ENCODE peak calls at places on chromosomes 2 and 18, in eight cellular contexts. Q, E, V, L, G, Y, T and W are unnamed samples.

GRCh38 chr2:54329482-54330225 is 73.6 kb upstream of the TSPYL6 start:
- DNase-seq in G (no peak), L (no peak), T (no peak), V (no peak), Y (peak), Q (no peak), E (no peak), W (no peak)

GRCh38 chr2:159904565-159905281 is 106.7 kb upstream of the CD302 start:
- DNase-seq in T (peak), G (peak), Y (no peak), L (no peak), Q (no peak), E (peak), V (peak), W (peak)

GRCh38 chr2:223057545-223057944 is 5.6 kb downstream of the KCNE4 start:
- DNase-seq in G (no peak), V (no peak), Q (no peak), L (no peak), E (no peak), Y (no peak), T (no peak), W (no peak)

GRCh38 chr18:7894592-7894991 is 327.5 kb downstream of the PTPRM start:
- DNase-seq in T (no peak), E (no peak), Q (no peak), G (no peak), Y (no peak), V (no peak), L (no peak), W (no peak)

GRCh38 chr2:214361116-214361515 is 49.7 kb upstream of the VWC2L start:
- DNase-seq in Y (no peak), V (no peak), Q (no peak), T (no peak), E (no peak), G (no peak), L (no peak), W (no peak)

GRCh38 chr2:151410485-151410833 is 757 bp downstream of the RIF1 start:
- DNase-seq in E (peak), G (no peak), L (no peak), T (no peak), Q (no peak), V (no peak), Y (no peak), W (no peak)

GRCh38 chr2:121238828-121239227 is 46.2 kb downstream of the TFCP2L1 start:
- DNase-seq in G (no peak), L (no peak), V (no peak), E (no peak), T (peak), Q (no peak), Y (no peak), W (no peak)

GRCh38 chr2:162100579-162100978 is 26.6 kb upstream of the DPP4 start:
- DNase-seq in V (no peak), Q (no peak), Y (no peak), T (no peak), E (no peak), L (no peak), G (no peak), W (no peak)

GRCh38 chr2:238811293-238811692 is 36.6 kb upstream of the TWIST2 start:
- DNase-seq in Q (no peak), L (no peak), Y (no peak), E (no peak), T (no peak), V (no peak), G (no peak), W (no peak)

GRCh38 chr2:232292395-232293154 is 86.0 kb upstream of the ALPP start:
- DNase-seq in E (peak), V (no peak), L (no peak), Y (peak), Q (no peak), T (no peak), G (peak), W (peak)

GRCh38 chr18:5600376-5601071 is 56.7 kb upstream of the EPB41L3 start:
- DNase-seq in E (no peak), V (no peak), L (no peak), Q (no peak), G (no peak), Y (peak), T (no peak), W (no peak)

GRCh38 chr2:151575338-151575737 is 158.9 kb downstream of the NEB start:
- DNase-seq in V (no peak), Y (peak), Q (no peak), T (no peak), G (no peak), E (no peak), L (no peak), W (no peak)

GRCh38 chr2:146312899-146313298 is 1531.9 kb upstream of the ACVR2A start:
- DNase-seq in T (no peak), G (no peak), E (no peak), L (no peak), Q (no peak), V (no peak), Y (peak), W (no peak)

GRCh38 chr18:50356036-50356945 is 18.6 kb upstream of the SKA1 start:
- DNase-seq in T (no peak), Y (no peak), Q (no peak), V (no peak), L (no peak), G (no peak), E (peak), W (no peak)
- TF ChIP-seq CTCF in T (no peak), Y (no peak), Q (no peak), V (no peak), L (no peak), G (no peak), E (no peak), W (no peak)

GRCh38 chr2:80852808-80853139 is 548.2 kb upstream of the LRRTM1 start:
- DNase-seq in G (no peak), V (no peak), Q (no peak), Y (no peak), E (no peak), T (no peak), L (no peak), W (no peak)
- TF ChIP-seq CTCF in G (no peak), V (no peak), Q (no peak), Y (no peak), E (no peak), T (no peak), L (no peak), W (no peak)

GRCh38 chr18:23237524-23238151 is 102.4 kb downstream of the CABLES1 start:
- DNase-seq in T (peak), V (peak), L (peak), Y (peak), E (no peak), G (no peak), Q (no peak), W (peak)
- TF ChIP-seq CTCF in T (no peak), V (peak), L (no peak), Y (peak), E (no peak), G (no peak), Q (no peak), W (no peak)

GRCh38 chr2:194545978-194546377 is 1111.0 kb upstream of the SLC39A10 start:
- DNase-seq in E (no peak), Q (no peak), V (no peak), T (no peak), Y (peak), G (no peak), L (no peak), W (no peak)
- TF ChIP-seq CTCF in E (peak), Q (peak), V (no peak), T (no peak), Y (peak), G (no peak), L (no peak), W (no peak)

DNA sequence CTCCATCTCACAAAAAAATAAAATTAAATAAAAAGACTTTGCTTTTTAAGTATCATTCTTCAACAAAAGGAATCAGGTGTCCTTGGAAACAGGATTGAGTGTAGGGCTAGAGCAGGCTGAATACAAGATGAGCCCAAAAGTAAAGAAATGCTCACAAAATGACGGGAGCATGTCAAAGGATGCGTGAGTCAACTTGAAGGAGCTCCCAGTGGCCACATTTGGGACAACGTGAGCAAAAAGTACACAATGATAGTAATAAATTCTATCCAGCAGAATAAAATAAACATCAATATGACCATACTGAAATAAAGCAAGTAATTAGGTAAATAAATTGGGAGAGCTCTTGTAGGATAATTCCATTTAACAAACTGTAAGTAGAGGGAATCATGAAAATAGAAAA is 220.7 kb downstream of the PHLPP1 start:
- DNase-seq in Y (no peak), Q (no peak), T (no peak), L (no peak), V (no peak), G (no peak), E (no peak), W (no peak)
- TF ChIP-seq CTCF in Y (no peak), Q (no peak), T (no peak), L (no peak), V (no peak), G (no peak), E (no peak), W (no peak)

GRCh38 chr2:1051075-1051474 is 100.4 kb downstream of the SNTG2 start:
- DNase-seq in L (no peak), V (no peak), Y (peak), E (no peak), G (no peak), T (no peak), Q (no peak), W (no peak)
- TF ChIP-seq CTCF in L (no peak), V (no peak), Y (peak), E (no peak), G (no peak), T (no peak), Q (no peak), W (no peak)